ENCODE peak calls at places on chromosome 3, in four cellular contexts. One of them, this sample, is unnamed. For H3K9me3, the result is how much of the 10 kb centered on the place peaks cover.

GRCh38 chr3:14375192-14375591 is 27.2 kb upstream of the SLC6A6 start:
- DNase-seq in hepatocyte: no peak
- DNase-seq in pancreas: no peak
- DNase-seq in sigmoid colon: no peak
- DNase-seq in this sample: peak

GRCh38 chr3:171028025-171028778 is 1.7 kb upstream of the SLC2A2 start:
- DNase-seq in pancreas: no peak
- DNase-seq in hepatocyte: peak
- DNase-seq in sigmoid colon: peak
- DNase-seq in this sample: peak

GRCh38 chr3:48464713-48465221 is 18.2 kb downstream of the ATRIP start:
- DNase-seq in sigmoid colon: peak
- DNase-seq in pancreas: no peak
- DNase-seq in hepatocyte: no peak
- DNase-seq in this sample: no peak

GRCh38 chr3:129063841-129064482 is 3.4 kb downstream of the GP9 start:
- DNase-seq in hepatocyte: no peak
- DNase-seq in sigmoid colon: no peak
- DNase-seq in pancreas: no peak
- DNase-seq in this sample: no peak

GRCh38 chr3:171115667-171116066 is 89.1 kb upstream of the SLC2A2 start:
- DNase-seq in hepatocyte: no peak
- DNase-seq in pancreas: no peak
- DNase-seq in sigmoid colon: no peak
- DNase-seq in this sample: no peak

GRCh38 chr3:147384210-147385058 is 21.9 kb downstream of the ZIC4 start:
- DNase-seq in hepatocyte: no peak
- DNase-seq in pancreas: no peak
- DNase-seq in sigmoid colon: no peak
- DNase-seq in this sample: no peak

GRCh38 chr3:22608721-22609120 is 594.4 kb upstream of the UBE2E2 start:
- DNase-seq in sigmoid colon: no peak
- DNase-seq in hepatocyte: no peak
- DNase-seq in pancreas: no peak
- DNase-seq in this sample: no peak

GRCh38 chr3:33956211-33956610 is 157.8 kb downstream of the PDCD6IP start:
- DNase-seq in hepatocyte: no peak
- DNase-seq in sigmoid colon: no peak
- DNase-seq in pancreas: no peak
- DNase-seq in this sample: peak

GRCh38 chr3:20340324-20340928 is 154.4 kb upstream of the SGO1 start:
- DNase-seq in sigmoid colon: peak
- DNase-seq in hepatocyte: peak
- DNase-seq in pancreas: peak
- DNase-seq in this sample: peak

GRCh38 chr3:117063910-117064309 is 354.3 kb downstream of the TUSC7 start:
- DNase-seq in pancreas: no peak
- DNase-seq in sigmoid colon: no peak
- DNase-seq in hepatocyte: no peak
- DNase-seq in this sample: no peak

GRCh38 chr3:72973031-72973723 is 23.4 kb upstream of the PPP4R2 start:
- DNase-seq in sigmoid colon: no peak
- DNase-seq in hepatocyte: peak
- DNase-seq in pancreas: peak
- DNase-seq in this sample: peak

GRCh38 chr3:185823280-185824044 is 1.4 kb downstream of the IGF2BP2 start:
- DNase-seq in sigmoid colon: peak
- DNase-seq in pancreas: peak
- DNase-seq in hepatocyte: peak
- DNase-seq in this sample: peak

GRCh38 chr3:60775956-60776355 is 475.3 kb downstream of the FHIT start:
- DNase-seq in pancreas: no peak
- DNase-seq in sigmoid colon: no peak
- DNase-seq in hepatocyte: no peak
- DNase-seq in this sample: no peak

GRCh38 chr3:157405457-157405856 is 31.2 kb upstream of the PTX3 start:
- DNase-seq in hepatocyte: no peak
- DNase-seq in pancreas: no peak
- DNase-seq in sigmoid colon: no peak
- DNase-seq in this sample: no peak

GRCh38 chr3:60760145-60760544 is 491.1 kb downstream of the FHIT start:
- DNase-seq in hepatocyte: no peak
- DNase-seq in sigmoid colon: no peak
- DNase-seq in pancreas: no peak
- DNase-seq in this sample: no peak

GRCh38 chr3:12046406-12046805 is 42.2 kb downstream of the SYN2 start:
- DNase-seq in hepatocyte: peak
- DNase-seq in pancreas: no peak
- DNase-seq in sigmoid colon: no peak
- DNase-seq in this sample: peak

GRCh38 chr3:137012097-137012501 is 54.3 kb downstream of the IL20RB start:
- DNase-seq in sigmoid colon: no peak
- DNase-seq in hepatocyte: no peak
- DNase-seq in pancreas: no peak
- DNase-seq in this sample: no peak

GRCh38 chr3:60809857-60810256 is 441.4 kb downstream of the FHIT start:
- DNase-seq in hepatocyte: peak
- DNase-seq in pancreas: no peak
- DNase-seq in sigmoid colon: no peak
- DNase-seq in this sample: no peak

GRCh38 chr3:15330031-15330596 is 2.3 kb downstream of the SH3BP5 start:
- DNase-seq in pancreas: no peak
- DNase-seq in hepatocyte: peak
- DNase-seq in sigmoid colon: peak
- DNase-seq in this sample: peak

GRCh38 chr3:156751461-156752025 is 74.6 kb upstream of the LEKR1 start:
- DNase-seq in pancreas: no peak
- DNase-seq in hepatocyte: peak
- DNase-seq in sigmoid colon: no peak
- DNase-seq in this sample: no peak

GRCh38 chr3:37961622-37962455 is 28.7 kb upstream of the VILL start:
- DNase-seq in pancreas: no peak
- DNase-seq in hepatocyte: no peak
- DNase-seq in sigmoid colon: no peak
- DNase-seq in this sample: no peak

GRCh38 chr3:12892840-12893189 is 51.5 kb upstream of the RPL32 start:
- DNase-seq in sigmoid colon: no peak
- DNase-seq in hepatocyte: no peak
- DNase-seq in pancreas: no peak
- DNase-seq in this sample: no peak

GRCh38 chr3:30505866-30506517 is 100.4 kb upstream of the TGFBR2 start:
- DNase-seq in pancreas: no peak
- DNase-seq in sigmoid colon: no peak
- DNase-seq in hepatocyte: no peak
- DNase-seq in this sample: no peak

GRCh38 chr3:69200384-69201068 is 78.1 kb upstream of the LMOD3 start:
- DNase-seq in pancreas: peak
- DNase-seq in sigmoid colon: no peak
- DNase-seq in hepatocyte: peak
- DNase-seq in this sample: no peak

GRCh38 chr3:20012164-20012563 is at the start of gene PP2D1:
- DNase-seq in hepatocyte: no peak
- DNase-seq in pancreas: no peak
- DNase-seq in sigmoid colon: no peak
- DNase-seq in this sample: no peak

GRCh38 chr3:165185707-165186327 is 10.4 kb downstream of the SLITRK3 start:
- DNase-seq in sigmoid colon: peak
- DNase-seq in hepatocyte: peak
- DNase-seq in pancreas: peak
- DNase-seq in this sample: peak

GRCh38 chr3:66856555-66856954 is 141.6 kb upstream of the KBTBD8 start:
- DNase-seq in hepatocyte: no peak
- DNase-seq in sigmoid colon: no peak
- DNase-seq in pancreas: no peak
- DNase-seq in this sample: no peak

GRCh38 chr3:135929670-135930069 is 35.9 kb upstream of the PPP2R3A start:
- DNase-seq in sigmoid colon: peak
- DNase-seq in pancreas: no peak
- DNase-seq in hepatocyte: peak
- DNase-seq in this sample: no peak

GRCh38 chr3:178289544-178290160 is 246.6 kb upstream of the KCNMB2 start:
- DNase-seq in sigmoid colon: peak
- DNase-seq in hepatocyte: no peak
- DNase-seq in pancreas: no peak
- DNase-seq in this sample: no peak

GRCh38 chr3:99909714-99910508 is 92.2 kb downstream of the CMSS1 start:
- DNase-seq in hepatocyte: peak
- DNase-seq in sigmoid colon: no peak
- DNase-seq in pancreas: no peak
- DNase-seq in this sample: no peak

GRCh38 chr3:108099679-108100428 is 9.0 kb upstream of the CD47 start:
- DNase-seq in pancreas: no peak
- DNase-seq in hepatocyte: no peak
- DNase-seq in sigmoid colon: no peak
- DNase-seq in this sample: peak

GRCh38 chr3:119145500-119146167 is at the start of gene TEX55:
- DNase-seq in sigmoid colon: no peak
- DNase-seq in hepatocyte: peak
- DNase-seq in pancreas: no peak
- DNase-seq in this sample: peak

GRCh38 chr3:88410259-88410658 is 260.5 kb downstream of the C3orf38 start:
- DNase-seq in hepatocyte: no peak
- DNase-seq in pancreas: no peak
- DNase-seq in sigmoid colon: no peak
- DNase-seq in this sample: no peak

GRCh38 chr3:96813820-96814580 is 394 bp upstream of the EPHA6 start:
- DNase-seq in hepatocyte: peak
- DNase-seq in sigmoid colon: peak
- DNase-seq in pancreas: peak
- DNase-seq in this sample: peak

GRCh38 chr3:134883697-134884385 is 88.8 kb downstream of the EPHB1 start:
- DNase-seq in pancreas: no peak
- DNase-seq in sigmoid colon: no peak
- DNase-seq in hepatocyte: no peak
- DNase-seq in this sample: no peak

GRCh38 chr3:46908986-46909534 is 31.5 kb downstream of the PTH1R start:
- DNase-seq in sigmoid colon: peak
- DNase-seq in pancreas: no peak
- DNase-seq in hepatocyte: no peak
- DNase-seq in this sample: no peak

GRCh38 chr3:40118031-40118610 is 191.4 kb upstream of the EIF1B start:
- DNase-seq in pancreas: no peak
- DNase-seq in sigmoid colon: no peak
- DNase-seq in hepatocyte: no peak
- DNase-seq in this sample: no peak

GRCh38 chr3:139127101-139127500 is 82.4 kb upstream of the PRR23C start:
- DNase-seq in sigmoid colon: no peak
- DNase-seq in hepatocyte: no peak
- DNase-seq in pancreas: no peak
- DNase-seq in this sample: no peak

DNA sequence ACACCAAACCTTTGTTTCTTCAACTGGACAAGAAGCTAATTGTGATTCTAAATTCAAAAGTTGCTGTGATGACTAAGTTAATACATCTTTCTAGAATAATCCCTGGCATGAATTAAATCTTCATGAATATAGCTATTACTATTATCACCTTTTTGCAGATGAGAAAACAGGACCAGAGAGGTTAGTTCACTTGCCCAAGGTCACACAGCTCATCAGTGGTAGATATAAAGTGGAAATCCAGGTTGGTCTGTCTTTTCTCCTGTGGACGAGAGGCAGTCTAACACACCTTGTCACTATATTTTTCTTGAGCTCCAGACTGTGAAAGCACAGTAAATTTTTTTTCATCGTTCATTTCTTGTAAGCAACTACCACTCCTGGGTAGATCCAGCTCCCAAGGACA is 247.6 kb upstream of the LRTM1 start:
- DNase-seq in pancreas: no peak
- DNase-seq in hepatocyte: no peak
- DNase-seq in sigmoid colon: no peak
- DNase-seq in this sample: no peak
- H3K9me3 ChIP-seq in pancreas: under half
- H3K9me3 ChIP-seq in hepatocyte: under half
- H3K9me3 ChIP-seq in sigmoid colon: under half
- H3K9me3 ChIP-seq in this sample: under half

GRCh38 chr3:111787556-111788463 is 71.3 kb upstream of the PHLDB2 start:
- DNase-seq in pancreas: no peak
- DNase-seq in hepatocyte: no peak
- DNase-seq in sigmoid colon: no peak
- DNase-seq in this sample: no peak
- H3K27ac ChIP-seq in pancreas: no peak
- H3K27ac ChIP-seq in hepatocyte: no peak
- H3K27ac ChIP-seq in sigmoid colon: no peak
- H3K27ac ChIP-seq in this sample: no peak

DNA sequence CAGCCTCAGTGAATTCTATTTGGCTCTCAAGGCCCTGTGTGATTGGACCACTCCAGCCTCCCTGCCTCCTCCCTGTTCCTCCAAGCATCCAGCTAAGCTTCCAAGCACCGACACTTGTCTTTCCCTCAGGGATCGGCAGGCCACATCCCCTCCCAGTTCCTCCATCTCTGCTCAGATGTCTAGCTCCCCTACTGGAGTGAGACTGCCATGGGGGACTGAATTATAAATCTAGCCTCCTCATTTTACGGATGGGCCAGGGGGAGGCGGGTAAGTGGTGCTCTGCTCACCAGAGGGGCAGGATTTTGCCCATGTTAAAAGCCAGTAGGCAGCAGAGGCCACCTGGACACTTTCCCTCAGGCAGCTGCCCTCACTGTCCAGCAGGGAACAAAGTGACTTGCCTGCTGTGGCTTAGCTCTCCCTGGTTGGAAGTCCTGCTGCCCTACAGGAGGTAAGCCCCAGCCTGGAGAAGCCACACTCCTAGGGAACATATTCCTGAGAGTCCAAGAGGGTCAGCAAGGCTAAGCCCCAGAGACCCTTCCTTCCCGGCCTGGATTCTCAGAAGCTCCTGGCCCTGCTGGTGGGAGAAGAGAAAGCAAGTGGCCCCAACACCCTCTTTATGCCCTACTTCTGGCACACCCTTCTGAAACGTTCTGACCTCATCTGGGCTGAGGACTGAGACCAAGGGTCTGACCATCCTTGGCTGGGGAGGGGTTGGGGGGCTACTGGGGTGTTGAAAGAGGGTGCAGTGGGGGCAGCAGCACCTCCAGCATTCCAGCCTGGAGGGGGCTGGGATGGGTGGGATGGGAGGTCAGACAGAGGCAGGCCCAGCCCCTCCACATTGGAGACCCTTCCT is 9.1 kb upstream of the HHATL start:
- DNase-seq in pancreas: peak
- DNase-seq in hepatocyte: no peak
- DNase-seq in sigmoid colon: peak
- DNase-seq in this sample: peak
- TF ChIP-seq CTCF in pancreas: no peak
- TF ChIP-seq CTCF in hepatocyte: no peak
- TF ChIP-seq CTCF in sigmoid colon: no peak
- TF ChIP-seq CTCF in this sample: peak

GRCh38 chr3:44687898-44688297 is 24.6 kb upstream of the ZNF502 start:
- DNase-seq in pancreas: no peak
- DNase-seq in hepatocyte: no peak
- DNase-seq in sigmoid colon: no peak
- DNase-seq in this sample: no peak

GRCh38 chr3:44680921-44681455 is 31.5 kb upstream of the ZNF502 start:
- DNase-seq in pancreas: no peak
- DNase-seq in hepatocyte: no peak
- DNase-seq in sigmoid colon: no peak
- DNase-seq in this sample: no peak

GRCh38 chr3:44682182-44682896 is 30.1 kb upstream of the ZNF502 start:
- DNase-seq in hepatocyte: no peak
- DNase-seq in sigmoid colon: no peak
- DNase-seq in pancreas: no peak
- DNase-seq in this sample: no peak

GRCh38 chr3:44685128-44685800 is 27.2 kb upstream of the ZNF502 start:
- DNase-seq in sigmoid colon: peak
- DNase-seq in pancreas: peak
- DNase-seq in hepatocyte: peak
- DNase-seq in this sample: peak
- H3K9me3 ChIP-seq in sigmoid colon: under half
- H3K9me3 ChIP-seq in pancreas: under half
- H3K9me3 ChIP-seq in hepatocyte: under half
- H3K9me3 ChIP-seq in this sample: under half

This sample was measured in WERI-Rb-1.